ENCODE peak calls at places on chromosomes 13 and 19, in four cellular contexts. K is A549; A is CD8-positive, alpha-beta memory T cell; G is Peyer's patch. I is an unnamed sample. For H3K4me1, the result is how much of the 10 kb centered on the place peaks cover.

GRCh38 chr13:25771641-25772478 is 280.0 kb downstream of the SHISA2 start:
- DNase-seq in G (no peak), K (no peak), A (no peak), I (no peak)

GRCh38 chr19:12766051-12766521 is 9.3 kb downstream of the HOOK2 start:
- DNase-seq in G (peak), K (peak), A (peak), I (peak)

GRCh38 chr13:106391271-106391670 is 144.2 kb downstream of the EFNB2 start:
- DNase-seq in A (no peak), K (no peak), G (no peak), I (no peak)

GRCh38 chr19:16073988-16074387 is 2.3 kb upstream of the TPM4 start:
- DNase-seq in K (no peak), A (no peak), G (no peak), I (no peak)

GRCh38 chr13:82116422-82116989 is 1765.8 kb downstream of the SLITRK1 start:
- DNase-seq in G (no peak), A (no peak), K (no peak), I (no peak)

GRCh38 chr19:31350033-31350692 is 927 bp upstream of the TSHZ3 start:
- DNase-seq in G (no peak), A (no peak), K (no peak), I (no peak)

GRCh38 chr13:93290503-93290902 is 63.9 kb downstream of the GPC6 start:
- DNase-seq in K (no peak), G (no peak), A (no peak), I (no peak)

GRCh38 chr13:68608147-68608546 is 1378.0 kb upstream of the PCDH9 start:
- DNase-seq in K (no peak), A (no peak), G (no peak), I (no peak)

GRCh38 chr13:30307194-30307965 is at the start of gene KATNAL1:
- DNase-seq in G (peak), A (peak), K (peak), I (peak)

GRCh38 chr13:37118002-37118401 is 12.5 kb upstream of the CSNK1A1L start:
- DNase-seq in G (no peak), K (no peak), A (no peak), I (no peak)

GRCh38 chr13:110113284-110113764 is 193.6 kb downstream of the COL4A1 start:
- DNase-seq in G (no peak), A (no peak), K (peak), I (no peak)

GRCh38 chr13:44374348-44374712 is 706 bp downstream of the SERP2 start:
- DNase-seq in K (no peak), G (no peak), A (no peak), I (no peak)

GRCh38 chr13:114078501-114079451 is 53.6 kb downstream of the RASA3 start:
- DNase-seq in G (peak), K (no peak), A (no peak), I (no peak)

GRCh38 chr19:43229315-43229714 is 23.9 kb upstream of the PSG4 start:
- DNase-seq in A (no peak), K (peak), G (no peak), I (no peak)

GRCh38 chr19:2266183-2266993 is 10.2 kb upstream of the JSRP1 start:
- DNase-seq in K (no peak), G (peak), A (no peak), I (peak)

GRCh38 chr13:37870895-37871550 is 1.5 kb upstream of the TRPC4 start:
- DNase-seq in K (no peak), A (no peak), G (no peak), I (no peak)

GRCh38 chr13:94268661-94269060 is 210.8 kb downstream of the DCT start:
- DNase-seq in G (no peak), K (no peak), A (no peak), I (no peak)

GRCh38 chr13:111906816-111907215 is 160.1 kb upstream of the SOX1 start:
- DNase-seq in G (peak), A (no peak), K (no peak), I (no peak)

GRCh38 chr13:46006688-46007452 is 45.7 kb downstream of the ZC3H13 start:
- DNase-seq in K (no peak), A (no peak), G (no peak), I (no peak)

GRCh38 chr19:5425260-5425659 is 30.0 kb upstream of the ZNRF4 start:
- DNase-seq in K (no peak), G (no peak), A (no peak), I (no peak)

GRCh38 chr19:35030257-35031071 is at the start of gene SCN1B:
- DNase-seq in K (peak), G (peak), A (peak), I (peak)

GRCh38 chr19:7515091-7515470 is 822 bp upstream of the ZNF358 start:
- DNase-seq in K (no peak), G (peak), A (no peak), I (no peak)

GRCh38 chr13:114118086-114118762 is 14.2 kb downstream of the RASA3 start:
- DNase-seq in A (no peak), K (peak), G (no peak), I (no peak)

GRCh38 chr13:106122234-106122633 is 413.2 kb downstream of the EFNB2 start:
- DNase-seq in G (no peak), K (no peak), A (no peak), I (no peak)

GRCh38 chr19:35059006-35059798 is 17.7 kb downstream of the HPN start:
- DNase-seq in A (no peak), G (no peak), K (no peak), I (no peak)

GRCh38 chr13:110274687-110275086 is 32.3 kb downstream of the COL4A1 start:
- DNase-seq in K (peak), G (peak), A (no peak), I (no peak)

GRCh38 chr19:1259206-1259872 is 9.8 kb upstream of the CIRBP start:
- DNase-seq in A (peak), G (peak), K (peak), I (peak)

GRCh38 chr19:21902596-21902995 is 66.6 kb upstream of the ZNF43 start:
- DNase-seq in G (no peak), A (no peak), K (no peak), I (no peak)

GRCh38 chr13:30142502-30143211 is 164.7 kb downstream of the KATNAL1 start:
- DNase-seq in G (no peak), K (peak), A (no peak), I (no peak)

GRCh38 chr19:3440082-3440481 is 40.2 kb downstream of the SMIM24 start:
- DNase-seq in K (peak), A (peak), G (peak), I (peak)

GRCh38 chr19:7257148-7258041 is 36.8 kb downstream of the INSR start:
- DNase-seq in A (no peak), K (peak), G (peak), I (peak)

GRCh38 chr19:12647490-12648071 is 19.0 kb downstream of the MAN2B1 start:
- DNase-seq in A (no peak), G (peak), K (no peak), I (peak)

GRCh38 chr19:37931941-37932655 is 25.1 kb downstream of the SIPA1L3 start:
- DNase-seq in K (peak), G (peak), A (no peak), I (peak)

GRCh38 chr13:22211876-22212275 is 541.0 kb downstream of the FGF9 start:
- DNase-seq in G (no peak), A (no peak), K (no peak), I (no peak)

GRCh38 chr19:2350656-2351055 is 9.4 kb upstream of the TMPRSS9 start:
- DNase-seq in A (no peak), G (no peak), K (no peak), I (no peak)

GRCh38 chr19:3671680-3672574 is 28.3 kb downstream of the PIP5K1C start:
- DNase-seq in G (no peak), K (no peak), A (no peak), I (no peak)

GRCh38 chr19:41564515-41565383 is 11.2 kb upstream of the CEACAM21 start:
- DNase-seq in G (no peak), A (no peak), K (no peak), I (no peak)

GRCh38 chr13:50457430-50458393 is 385.8 kb downstream of the DLEU7 start:
- DNase-seq in K (peak), A (no peak), G (no peak), I (no peak)

GRCh38 chr13:101627556-101627943 is 175.1 kb downstream of the ITGBL1 start:
- DNase-seq in K (peak), A (no peak), G (no peak), I (no peak)

GRCh38 chr13:60158321-60158801 is 5.4 kb downstream of the DIAPH3 start:
- DNase-seq in G (no peak), K (no peak), A (no peak), I (no peak)
- H3K4me3 ChIP-seq in G (no peak), K (no peak), A (no peak), I (no peak)

GRCh38 chr19:46862974-46863632 is 2.3 kb downstream of the ARHGAP35 start:
- DNase-seq in A (no peak), K (no peak), G (peak), I (no peak)
- H3K4me1 ChIP-seq in A (under half), K (half or more), G (under half), I (under half)

GRCh38 chr19:17951151-17952040 is 15.5 kb upstream of the KCNN1 start:
- DNase-seq in A (no peak), G (no peak), K (no peak), I (no peak)
- H3K4me3 ChIP-seq in A (no peak), G (no peak), K (peak), I (no peak)

GRCh38 chr19:48351341-48351752 is 12.4 kb downstream of the TMEM143 start:
- DNase-seq in G (peak), K (peak), A (peak), I (peak)
- H3K4me1 ChIP-seq in G (under half), K (under half), A (under half), I (under half)